ENCODE peak calls at places on chromosome 3, in nine cellular contexts. N, B, C, E, V, J, R, T and W are unnamed samples.

GRCh38 chr3:41683666-41684350 is 278.1 kb downstream of the ULK4 start:
- DNase-seq in B (no peak), T (peak; percentile 21), J (no peak), R (peak; percentile 54), C (no peak), E (no peak), V (no peak), N (no peak), W (no peak)

GRCh38 chr3:59857589-59858346 is 807.9 kb upstream of the CFAP20DC start:
- DNase-seq in J (peak; percentile 70), R (peak; percentile 81), N (peak; percentile 83), V (peak; percentile 24), T (peak; percentile 87), E (no peak), C (peak; percentile 73), B (peak; percentile 69), W (peak; percentile 70)

GRCh38 chr3:138113309-138113708 is 2.1 kb downstream of the DZIP1L start:
- DNase-seq in R (no peak), E (no peak), B (no peak), C (no peak), J (no peak), V (no peak), T (no peak), N (no peak), W (no peak)

GRCh38 chr3:141302364-141303141 is 65.8 kb upstream of the ZBTB38 start:
- DNase-seq in B (no peak), E (no peak), J (peak; percentile 54), C (no peak), V (no peak), T (peak; percentile 44), R (peak; percentile 75), N (no peak), W (peak; percentile 29)

GRCh38 chr3:102163039-102163817 is 271.6 kb upstream of the ZPLD1 start:
- DNase-seq in R (peak; percentile 58), V (no peak), N (peak; percentile 31), E (no peak), J (peak; percentile 85), C (no peak), B (peak; percentile 43), T (peak; percentile 91), W (peak; percentile 100)

GRCh38 chr3:21477896-21478295 is 273.1 kb downstream of the ZNF385D start:
- DNase-seq in E (no peak), T (no peak), V (no peak), J (no peak), C (no peak), R (no peak), B (no peak), N (no peak), W (no peak)

GRCh38 chr3:30689202-30689641 is 82.8 kb downstream of the TGFBR2 start:
- DNase-seq in E (no peak), B (no peak), R (peak; percentile 40), J (peak; percentile 75), V (no peak), N (no peak), T (peak; percentile 62), C (no peak), W (peak; percentile 78)

GRCh38 chr3:30934208-30934550 is 39.7 kb upstream of the GADL1 start:
- DNase-seq in E (no peak), N (no peak), B (no peak), T (peak; percentile 73), R (peak; percentile 37), C (peak; percentile 46), V (no peak), J (peak; percentile 51), W (no peak)

GRCh38 chr3:113623324-113623723 is 73.1 kb downstream of the USF3 start:
- DNase-seq in C (no peak), T (peak; percentile 12), J (no peak), R (no peak), N (no peak), B (no peak), V (no peak), E (no peak), W (no peak)

GRCh38 chr3:4773583-4773982 is 205.7 kb upstream of the BHLHE40 start:
- DNase-seq in B (no peak), C (no peak), J (no peak), T (no peak), R (no peak), V (no peak), E (no peak), N (no peak), W (no peak)

GRCh38 chr3:46662771-46663551 is 30.5 kb downstream of the ALS2CL start:
- DNase-seq in V (no peak), J (no peak), E (no peak), N (no peak), B (no peak), R (peak; percentile 69), T (peak; percentile 37), C (no peak), W (no peak)

GRCh38 chr3:187040637-187041361 is 98.5 kb downstream of the RPL39L start:
- DNase-seq in C (no peak), V (no peak), T (peak; percentile 76), E (no peak), N (no peak), R (peak; percentile 56), J (peak; percentile 45), B (no peak), W (no peak)

GRCh38 chr3:20225769-20226168 is 39.8 kb upstream of the SGO1 start:
- DNase-seq in B (no peak), N (no peak), J (peak; percentile 25), R (peak; percentile 3), E (no peak), V (no peak), C (peak; percentile 51), T (peak; percentile 55), W (peak; percentile 49)

GRCh38 chr3:161694682-161695586 is 198.3 kb downstream of the OTOL1 start:
- DNase-seq in B (no peak), N (no peak), J (no peak), R (no peak), E (no peak), T (no peak), V (no peak), C (no peak), W (no peak)

GRCh38 chr3:69246612-69247011 is 124.2 kb upstream of the LMOD3 start:
- DNase-seq in B (no peak), E (no peak), R (no peak), C (no peak), T (no peak), N (no peak), J (no peak), V (no peak), W (no peak)
- H3K27me3 ChIP-seq in B (no peaks in the 10 kb centered on the region), E (no peaks in the 10 kb centered on the region), R (peaks cover 46% of the 10 kb centered on the region), C (no peaks in the 10 kb centered on the region), T (no peaks in the 10 kb centered on the region), N (no peaks in the 10 kb centered on the region), J (no peaks in the 10 kb centered on the region), V (no peaks in the 10 kb centered on the region), W (no peaks in the 10 kb centered on the region)

GRCh38 chr3:13278783-13279531 is 141.2 kb downstream of the NUP210 start:
- DNase-seq in J (no peak), E (no peak), R (peak; percentile 44), N (no peak), T (no peak), C (no peak), B (no peak), V (no peak), W (no peak)

GRCh38 chr3:13280856-13281656 is 139.1 kb downstream of the NUP210 start:
- DNase-seq in J (no peak), C (no peak), E (no peak), B (peak; percentile 65), V (no peak), R (no peak), T (no peak), N (no peak), W (no peak)

GRCh38 chr3:13277860-13278531 is 142.1 kb downstream of the NUP210 start:
- DNase-seq in B (no peak), T (no peak), V (no peak), J (no peak), N (no peak), E (no peak), R (peak; percentile 4), C (no peak), W (peak; percentile 33)

GRCh38 chr3:13280122-13280790 is 139.9 kb downstream of the NUP210 start:
- DNase-seq in N (no peak), C (no peak), B (no peak), R (no peak), T (no peak), V (no peak), E (no peak), J (no peak), W (no peak)

DNA sequence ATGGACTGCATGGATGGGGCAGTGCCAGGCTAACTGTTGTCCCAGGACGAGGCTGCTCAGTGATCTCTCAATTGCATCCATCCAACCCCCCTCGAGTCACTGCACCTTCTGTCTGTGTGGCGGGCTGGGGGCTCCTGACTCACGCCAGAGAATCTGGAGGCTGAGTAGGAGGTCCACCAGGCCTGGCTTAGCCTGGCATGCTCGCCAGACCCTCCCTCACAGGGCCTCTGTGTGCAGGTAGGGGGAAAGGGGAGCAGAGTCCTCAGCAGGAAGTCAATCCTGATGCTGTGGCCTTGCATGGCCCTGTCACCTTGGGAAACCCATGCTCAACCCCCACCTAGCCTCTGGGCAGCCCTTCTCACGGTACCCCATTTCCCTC is 140.6 kb downstream of the NUP210 start:
- DNase-seq in E (no peak), T (no peak), N (no peak), R (no peak), C (no peak), B (no peak), V (no peak), J (no peak), W (no peak)
- H3K27me3 ChIP-seq in E (no peaks in the 10 kb centered on the region), T (peaks cover 23% of the 10 kb centered on the region), N (peaks cover 67% of the 10 kb centered on the region), R (peaks cover 69% of the 10 kb centered on the region), C (peaks cover 13% of the 10 kb centered on the region), B (peaks cover 22% of the 10 kb centered on the region), V (peaks cover 38% of the 10 kb centered on the region), J (peaks cover 62% of the 10 kb centered on the region), W (no peaks in the 10 kb centered on the region)

DNA sequence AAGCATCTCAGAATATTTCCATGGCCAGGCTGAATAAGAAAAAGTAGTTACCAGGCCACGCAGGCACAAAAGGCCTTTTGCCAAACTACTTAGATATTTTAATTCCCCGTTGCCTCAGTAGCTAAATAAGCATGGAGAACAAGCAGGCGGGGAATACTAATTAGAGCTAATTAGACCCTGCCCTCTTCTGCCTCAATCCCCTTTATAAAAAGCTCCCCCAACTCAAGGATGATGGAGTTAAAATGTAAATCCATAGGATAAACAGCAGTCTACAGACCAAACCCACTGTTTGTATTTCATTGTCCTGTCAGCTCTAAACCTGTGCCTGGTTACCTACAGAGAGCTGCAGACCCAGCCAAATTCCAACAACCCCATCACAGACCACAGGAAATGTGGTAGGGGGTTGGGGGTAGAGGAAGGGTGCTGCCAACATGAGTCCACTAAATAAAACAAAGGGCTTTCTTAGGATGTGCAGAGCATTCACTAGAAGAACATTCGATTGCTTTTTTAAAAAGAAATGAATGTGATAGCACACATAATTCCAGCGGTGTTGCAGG is 3.9 kb downstream of the ITGB5 start:
- DNase-seq in T (no peak), V (no peak), N (no peak), E (no peak), B (no peak), R (no peak), C (no peak), J (no peak), W (no peak)
- H3K27me3 ChIP-seq in T (no peaks in the 10 kb centered on the region), V (peaks cover 43% of the 10 kb centered on the region), N (no peaks in the 10 kb centered on the region), E (no peaks in the 10 kb centered on the region), B (no peaks in the 10 kb centered on the region), R (no peaks in the 10 kb centered on the region), C (no peaks in the 10 kb centered on the region), J (no peaks in the 10 kb centered on the region), W (no peaks in the 10 kb centered on the region)

DNA sequence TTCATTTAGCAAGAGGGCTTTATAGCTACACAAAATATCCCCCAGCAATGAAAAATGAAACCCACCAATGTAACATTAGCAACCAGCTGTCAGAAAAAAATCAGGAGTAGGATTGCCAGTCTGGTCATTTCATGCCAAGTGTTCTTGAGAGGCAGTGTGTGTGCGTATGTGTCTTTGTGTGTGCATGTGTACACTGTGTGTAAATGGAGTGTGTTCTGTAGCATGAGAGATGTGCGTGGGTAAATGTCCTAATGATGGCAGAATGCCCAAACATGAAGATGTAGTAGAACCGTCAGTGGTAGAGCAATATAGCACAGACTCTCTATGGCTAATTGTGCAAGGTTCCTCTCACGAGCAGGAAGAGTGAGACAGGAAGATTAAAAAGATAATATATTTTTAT is 1038.9 kb downstream of the IGSF11 start:
- DNase-seq in R (peak; percentile 26), V (no peak), B (no peak), C (no peak), J (no peak), N (no peak), E (no peak), T (no peak), W (no peak)
- H3K27me3 ChIP-seq in R (no peaks in the 10 kb centered on the region), V (peaks cover 9% of the 10 kb centered on the region), B (peaks cover 16% of the 10 kb centered on the region), C (peaks cover 29% of the 10 kb centered on the region), J (peaks cover 26% of the 10 kb centered on the region), N (peaks cover 73% of the 10 kb centered on the region), E (no peaks in the 10 kb centered on the region), T (peaks cover 40% of the 10 kb centered on the region), W (no peaks in the 10 kb centered on the region)